ENCODE peak calls at places on chromosomes 16 and 17, in five cellular contexts. S is spleen, D is H9, W is transverse colon, F is tibial nerve. Z is an unnamed sample.

GRCh38 chr17:74235040-74235581 is 21.7 kb downstream of the TTYH2 start:
- DNase-seq in S (no peak), D (no peak), W (no peak), F (no peak), Z (no peak)

GRCh38 chr17:15238064-15238463 is 27.1 kb downstream of the PMP22 start:
- DNase-seq in S (no peak), D (no peak), W (no peak), F (no peak), Z (no peak)

GRCh38 chr16:58042001-58042885 is 16.7 kb downstream of the MMP15 start:
- DNase-seq in S (no peak), D (no peak), W (no peak), F (no peak), Z (peak; percentile 76)

GRCh38 chr17:64491034-64491860 is 5.6 kb downstream of the POLG2 start:
- DNase-seq in S (no peak), D (no peak), W (peak; percentile 37), F (no peak), Z (no peak)

GRCh38 chr17:42182927-42183734 is 2.1 kb downstream of the HCRT start:
- DNase-seq in S (no peak), D (no peak), W (no peak), F (no peak), Z (peak; percentile 97)

GRCh38 chr17:32806646-32807045 is 70.3 kb downstream of the MYO1D start:
- DNase-seq in S (no peak), D (no peak), W (no peak), F (no peak), Z (no peak)

GRCh38 chr16:85608515-85608885 is 4.6 kb upstream of the GSE1 start:
- DNase-seq in S (no peak), D (no peak), W (no peak), F (no peak), Z (no peak)

GRCh38 chr17:76452646-76453430 is at the start of gene UBE2O:
- DNase-seq in S (peak; percentile 97), D (peak; percentile 99), W (peak; percentile 90), F (peak; percentile 64), Z (peak; percentile 99)

GRCh38 chr16:6016530-6017184 is 919.1 kb upstream of the EEF2KMT start:
- DNase-seq in S (no peak), D (peak; percentile 45), W (no peak), F (no peak), Z (peak; percentile 85)

GRCh38 chr17:81512984-81513668 is 527 bp upstream of the ACTG1 start:
- DNase-seq in S (peak; percentile 94), D (peak; percentile 90), W (peak; percentile 80), F (peak; percentile 66), Z (peak; percentile 93)

GRCh38 chr17:81510798-81511549 is 1.6 kb downstream of the ACTG1 start:
- DNase-seq in S (peak; percentile 89), D (peak; percentile 44), W (no peak), F (no peak), Z (no peak)

GRCh38 chr17:81511550-81511799 is 1.1 kb downstream of the ACTG1 start:
- DNase-seq in S (no peak), D (no peak), W (no peak), F (no peak), Z (no peak)

GRCh38 chr17:81512560-81512983 is at the start of gene ACTG1:
- DNase-seq in S (peak; percentile 97), D (peak; percentile 93), W (peak; percentile 94), F (peak; percentile 86), Z (peak; percentile 100)

GRCh38 chr17:81511800-81512559 is 619 bp downstream of the ACTG1 start:
- DNase-seq in S (no peak), D (peak; percentile 27), W (no peak), F (no peak), Z (peak; percentile 91)
- H3K27ac ChIP-seq in S (peak overlapping the region; percentile 100), D (no peak overlapping the region), W (peak overlapping the region; percentile 99), F (peak overlapping the region; percentile 100), Z (peak overlapping the region; percentile 58)

GRCh38 chr16:68380676-68381362 is 67.5 kb downstream of the SMPD3 start:
- DNase-seq in S (no peak), D (no peak), W (no peak), F (no peak), Z (peak; percentile 52)
- H3K27ac ChIP-seq in S (no peak overlapping the region), D (no peak overlapping the region), W (no peak overlapping the region), F (no peak overlapping the region), Z (no peak overlapping the region)

GRCh38 chr17:9468937-9469336 is 106.7 kb downstream of the STX8 start:
- DNase-seq in S (no peak), D (no peak), W (no peak), F (no peak), Z (no peak)
- H3K27ac ChIP-seq in S (peak overlapping the region; percentile 52), D (no peak overlapping the region), W (no peak overlapping the region), F (no peak overlapping the region), Z (no peak overlapping the region)

GRCh38 chr17:81551458-81552243 is 502 bp downstream of the FAAP100 start:
- DNase-seq in S (peak; percentile 85), D (no peak), W (peak; percentile 54), F (peak; percentile 13), Z (peak; percentile 95)
- H3K27ac ChIP-seq in S (peak overlapping the region; percentile 84), D (no peak overlapping the region), W (peak overlapping the region; percentile 91), F (peak overlapping the region; percentile 82), Z (peak overlapping the region; percentile 56)

DNA sequence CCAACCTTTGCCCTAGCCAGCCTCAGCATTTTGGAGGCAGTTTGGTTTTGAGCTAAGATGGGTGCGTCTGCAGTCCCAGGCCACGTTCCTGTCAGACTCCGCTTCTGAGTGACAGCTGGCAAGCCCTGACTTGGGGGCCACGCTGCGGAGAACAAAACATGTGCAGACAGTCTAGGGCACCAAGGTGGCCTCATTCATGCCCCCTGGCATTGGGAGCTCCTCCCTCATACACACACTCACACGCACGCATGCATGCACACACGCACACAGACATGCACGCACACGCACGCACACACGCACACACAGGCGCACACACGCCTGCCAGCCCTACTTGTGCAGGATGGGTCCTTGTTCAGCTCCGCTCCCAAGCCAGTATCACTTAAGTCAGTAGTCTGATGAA is 69.1 kb downstream of the CCDC182 start:
- DNase-seq in S (peak; percentile 50), D (peak; percentile 20), W (no peak), F (no peak), Z (no peak)
- H3K27ac ChIP-seq in S (no peak overlapping the region), D (no peak overlapping the region), W (no peak overlapping the region), F (no peak overlapping the region), Z (no peak overlapping the region)

DNA sequence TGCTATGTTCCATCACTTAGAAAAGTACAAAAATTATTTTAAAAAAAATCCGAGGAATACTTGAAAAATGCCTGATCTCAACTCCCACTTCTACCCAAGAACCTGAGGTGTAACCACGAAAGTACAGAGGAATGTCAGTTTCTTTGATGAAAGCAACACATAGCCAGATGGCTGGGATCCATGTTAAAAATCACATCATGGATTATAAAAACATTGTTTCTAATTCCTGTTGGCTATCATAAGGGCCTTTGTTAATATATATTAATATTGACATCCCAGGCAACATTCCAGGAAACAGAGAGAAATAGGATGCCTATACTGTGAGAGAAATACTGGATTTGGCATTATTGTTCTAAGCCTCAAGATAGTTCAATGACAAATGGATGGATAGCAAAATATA is 115.3 kb downstream of the SKAP1 start:
- DNase-seq in S (no peak), D (no peak), W (no peak), F (no peak), Z (no peak)
- H3K27ac ChIP-seq in S (no peak overlapping the region), D (no peak overlapping the region), W (no peak overlapping the region), F (no peak overlapping the region), Z (no peak overlapping the region)

DNA sequence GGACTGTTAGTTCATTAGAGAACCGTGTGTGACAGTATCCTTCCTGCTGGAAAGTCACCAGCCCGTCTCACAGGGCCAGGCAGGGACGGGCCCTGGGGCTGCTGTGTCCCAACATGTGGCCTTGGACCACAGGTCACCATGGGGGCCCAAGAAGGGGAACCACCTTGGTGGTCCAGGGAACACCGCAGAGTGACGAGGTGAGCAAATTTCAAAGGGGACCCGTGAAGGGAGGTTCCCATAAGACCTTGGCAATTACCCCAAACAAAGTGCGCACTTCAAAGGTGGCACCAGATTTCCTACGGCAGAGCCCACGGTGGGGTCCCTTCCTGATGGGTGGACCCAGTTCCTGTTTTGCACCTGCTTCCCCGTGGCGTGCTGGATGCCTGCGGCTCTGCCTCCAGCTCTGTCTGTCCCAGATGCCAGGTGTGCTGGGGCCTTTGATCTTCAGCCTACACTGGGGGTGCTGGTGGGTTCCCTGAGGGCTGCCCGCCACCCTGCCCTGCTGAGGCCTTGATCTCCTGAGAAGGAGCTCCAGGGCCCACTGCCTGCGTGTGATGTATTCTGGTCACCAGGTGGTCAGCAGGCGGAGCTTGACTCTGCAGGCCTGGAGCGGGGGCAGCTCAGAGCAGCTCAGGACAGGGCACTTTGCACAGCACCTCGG is 27.0 kb downstream of the SLC7A5 start:
- DNase-seq in S (no peak), D (no peak), W (no peak), F (no peak), Z (peak; percentile 57)
- H3K27ac ChIP-seq in S (no peak overlapping the region), D (no peak overlapping the region), W (no peak overlapping the region), F (no peak overlapping the region), Z (peak overlapping the region; percentile 10)

DNA sequence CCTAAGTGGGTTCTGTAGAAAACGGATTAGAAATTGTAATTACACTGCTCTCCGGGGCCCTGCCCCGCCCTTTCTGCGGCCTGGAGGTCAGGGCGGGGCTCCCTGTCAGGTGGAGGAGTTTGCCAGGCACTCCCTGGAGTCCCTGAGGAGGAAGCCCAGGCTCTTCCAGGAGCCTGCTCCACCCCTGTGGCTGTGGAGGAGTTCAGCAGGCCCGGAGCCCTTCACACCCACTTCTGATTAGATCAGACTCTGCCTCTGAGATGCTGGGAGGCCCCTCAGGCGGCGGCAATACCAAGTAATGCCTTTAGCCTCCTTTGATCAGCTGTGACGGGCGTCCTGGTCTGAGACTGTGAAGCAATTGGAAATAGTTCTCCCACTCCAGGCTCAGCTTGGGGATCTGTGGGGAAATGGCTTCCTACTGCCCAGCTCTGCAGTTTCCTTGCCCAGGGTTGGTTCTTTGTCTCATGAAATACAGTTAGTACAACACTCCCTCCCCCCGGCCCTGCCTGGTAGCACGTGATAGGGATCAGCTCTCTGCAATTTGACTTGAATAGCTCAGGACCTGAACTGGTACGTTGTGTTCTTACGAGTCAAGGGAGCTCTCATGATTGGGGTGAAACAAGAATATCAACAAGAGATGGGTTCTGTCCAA is 22.3 kb downstream of the BAIAP2 start:
- DNase-seq in S (no peak), D (no peak), W (peak; percentile 85), F (peak; percentile 88), Z (peak; percentile 89)
- H3K27ac ChIP-seq in S (no peak overlapping the region), D (no peak overlapping the region), W (peak overlapping the region; percentile 80), F (peak overlapping the region; percentile 69), Z (no peak overlapping the region)

Z was measured in osteoblast.